ENCODE peak calls at places on chromosomes 1 and 21, in ten cellular contexts. V, W, A, M, L, F, I, N, B and D are unnamed samples.

GRCh38 chr1:91851130-91852010 is 34.6 kb downstream of the TGFBR3 start:
- DNase-seq in V (no peak), W (peak; percentile 47), A (no peak), M (peak; percentile 71), L (peak; percentile 89), F (peak; percentile 68), I (peak; percentile 69), N (no peak), B (peak; percentile 22), D (peak; percentile 85)

GRCh38 chr1:38287547-38287946 is 241.0 kb upstream of the POU3F1 start:
- DNase-seq in V (no peak), W (no peak), A (no peak), M (no peak), L (no peak), F (no peak), I (no peak), N (no peak), B (no peak), D (no peak)

GRCh38 chr1:207647966-207648906 is 3.3 kb downstream of the CR1L start:
- DNase-seq in V (no peak), W (no peak), A (no peak), M (no peak), L (no peak), F (no peak), I (no peak), N (no peak), B (no peak), D (no peak)

GRCh38 chr21:31351438-31351837 is 7.4 kb upstream of the TIAM1 start:
- DNase-seq in V (no peak), W (no peak), A (peak; percentile 85), M (no peak), L (peak; percentile 61), F (no peak), I (no peak), N (no peak), B (no peak), D (peak; percentile 73)

GRCh38 chr1:46490603-46491499 is 1.2 kb downstream of the DMBX1 start:
- DNase-seq in V (no peak), W (no peak), A (no peak), M (peak; percentile 60), L (no peak), F (no peak), I (no peak), N (no peak), B (peak; percentile 63), D (no peak)

GRCh38 chr21:37463083-37463780 is 96.7 kb downstream of the DYRK1A start:
- DNase-seq in V (peak; percentile 43), W (no peak), A (no peak), M (no peak), L (peak; percentile 80), F (peak; percentile 23), I (peak; percentile 52), N (no peak), B (no peak), D (peak; percentile 41)

GRCh38 chr1:213519098-213519497 is 468.1 kb downstream of the RPS6KC1 start:
- DNase-seq in V (no peak), W (no peak), A (no peak), M (no peak), L (no peak), F (no peak), I (no peak), N (no peak), B (no peak), D (no peak)

GRCh38 chr1:4797429-4797828 is 143.0 kb downstream of the AJAP1 start:
- DNase-seq in V (no peak), W (no peak), A (no peak), M (no peak), L (no peak), F (no peak), I (no peak), N (no peak), B (no peak), D (no peak)

DNA sequence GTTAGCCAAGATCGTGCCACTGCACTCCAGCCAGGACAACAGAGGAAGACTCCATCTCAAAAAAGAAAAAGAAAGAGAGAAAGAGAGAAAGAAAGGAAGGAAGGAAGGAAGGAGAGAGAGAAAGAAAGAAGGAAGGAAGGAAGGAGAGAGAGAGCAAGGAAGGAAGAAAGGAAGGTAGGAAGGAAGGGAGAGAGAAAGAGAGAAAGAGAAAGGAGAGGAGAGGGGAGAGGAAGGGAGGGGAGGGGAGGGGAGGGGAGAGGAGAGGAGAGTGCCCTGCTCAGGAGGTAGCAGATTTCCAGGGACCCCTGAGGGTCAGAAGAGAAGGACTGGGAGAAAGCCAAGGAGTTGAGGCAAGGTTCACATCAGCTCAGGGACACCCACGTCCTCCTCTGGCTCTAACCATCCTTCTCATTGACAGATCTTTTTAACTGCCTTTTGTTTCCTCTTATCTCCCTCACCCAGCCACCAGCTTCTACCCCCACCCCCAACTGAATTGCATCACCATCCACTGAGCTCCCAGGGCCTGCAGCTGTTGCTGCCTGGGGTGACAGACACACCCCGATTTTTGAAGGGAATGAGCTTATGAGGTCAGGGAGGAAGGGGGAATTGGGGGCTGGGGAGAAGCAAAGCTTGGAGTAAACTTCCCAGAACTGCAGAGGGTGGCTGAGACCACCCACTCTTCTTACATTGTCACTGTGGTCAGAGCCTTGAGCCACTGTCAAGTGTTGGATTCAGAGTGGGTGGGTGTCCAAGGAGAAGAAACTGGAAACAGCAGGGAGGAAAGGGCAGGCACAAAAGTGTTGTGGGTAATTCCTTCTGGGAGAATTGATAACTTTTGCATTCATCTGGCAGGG is 91.6 kb downstream of the GLUL start:
- DNase-seq in V (no peak), W (no peak), A (no peak), M (no peak), L (no peak), F (no peak), I (peak; percentile 48), N (no peak), B (no peak), D (peak; percentile 13)
- H3K4me3 ChIP-seq in V (no peak overlapping the region), W (no peak overlapping the region), A (no peak overlapping the region), M (no peak overlapping the region), L (no peak overlapping the region), F (no peak overlapping the region), I (no peak overlapping the region), N (no peak overlapping the region), B (no peak overlapping the region), D (no peak overlapping the region)

GRCh38 chr21:16169102-16169511 is 439.3 kb downstream of the USP25 start:
- DNase-seq in V (no peak), W (no peak), A (no peak), M (no peak), L (peak; percentile 8), F (no peak), I (no peak), N (no peak), B (no peak), D (no peak)
- H3K27me3 ChIP-seq in V (no peaks in the 10 kb centered on the region), W (no peaks in the 10 kb centered on the region), A (no peaks in the 10 kb centered on the region), M (no peaks in the 10 kb centered on the region), L (no peaks in the 10 kb centered on the region), F (no peaks in the 10 kb centered on the region), I (no peaks in the 10 kb centered on the region), N (no peaks in the 10 kb centered on the region), B (no peaks in the 10 kb centered on the region), D (no peaks in the 10 kb centered on the region)

GRCh38 chr1:170521818-170522217 is 10.1 kb upstream of the GORAB start:
- DNase-seq in V (no peak), W (no peak), A (no peak), M (no peak), L (peak; percentile 79), F (no peak), I (no peak), N (no peak), B (no peak), D (no peak)

GRCh38 chr1:170513138-170513537 is 18.8 kb upstream of the GORAB start:
- DNase-seq in V (no peak), W (no peak), A (no peak), M (no peak), L (no peak), F (no peak), I (no peak), N (no peak), B (no peak), D (no peak)

GRCh38 chr1:170518965-170519364 is 13.0 kb upstream of the GORAB start:
- DNase-seq in V (no peak), W (no peak), A (no peak), M (no peak), L (no peak), F (no peak), I (no peak), N (no peak), B (no peak), D (no peak)

GRCh38 chr1:170520601-170521000 is 11.4 kb upstream of the GORAB start:
- DNase-seq in V (no peak), W (no peak), A (no peak), M (no peak), L (peak; percentile 67), F (no peak), I (no peak), N (no peak), B (no peak), D (no peak)

DNA sequence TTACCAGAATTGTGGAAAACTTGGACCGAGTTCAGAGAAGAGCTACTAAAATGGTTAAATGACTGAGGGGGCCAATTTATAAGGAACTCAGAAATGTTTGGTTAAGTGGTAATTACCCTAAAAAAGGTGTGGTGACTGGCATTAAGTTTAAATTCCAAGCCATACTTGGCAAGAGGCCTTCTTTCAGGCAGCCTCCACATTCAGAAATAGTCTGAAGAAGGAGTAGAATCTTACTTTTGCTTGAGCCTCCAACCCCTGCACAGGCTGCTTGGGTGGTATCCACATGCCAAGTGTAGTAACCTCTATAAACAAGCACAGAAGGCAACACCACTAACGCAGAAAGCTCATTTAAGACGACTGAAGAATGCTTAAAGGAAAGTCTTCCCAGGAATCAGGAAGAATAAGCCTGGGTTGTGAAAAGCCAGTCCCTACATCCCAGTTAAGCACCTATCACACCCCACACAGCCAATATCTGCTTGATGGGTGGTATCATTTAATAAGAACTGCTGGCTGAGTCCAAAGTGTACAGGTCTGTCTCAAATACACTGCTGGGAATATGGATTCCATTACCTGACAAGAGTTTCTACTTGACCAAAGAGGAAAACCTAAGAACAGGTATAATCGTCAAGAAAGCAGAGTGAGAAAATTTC is 13.7 kb upstream of the GORAB start:
- DNase-seq in V (no peak), W (no peak), A (no peak), M (no peak), L (no peak), F (no peak), I (no peak), N (no peak), B (no peak), D (no peak)
- H3K27ac ChIP-seq in V (no peak overlapping the region), W (no peak overlapping the region), A (no peak overlapping the region), M (no peak overlapping the region), L (no peak overlapping the region), F (no peak overlapping the region), I (no peak overlapping the region), N (no peak overlapping the region), B (no peak overlapping the region), D (no peak overlapping the region)

DNA sequence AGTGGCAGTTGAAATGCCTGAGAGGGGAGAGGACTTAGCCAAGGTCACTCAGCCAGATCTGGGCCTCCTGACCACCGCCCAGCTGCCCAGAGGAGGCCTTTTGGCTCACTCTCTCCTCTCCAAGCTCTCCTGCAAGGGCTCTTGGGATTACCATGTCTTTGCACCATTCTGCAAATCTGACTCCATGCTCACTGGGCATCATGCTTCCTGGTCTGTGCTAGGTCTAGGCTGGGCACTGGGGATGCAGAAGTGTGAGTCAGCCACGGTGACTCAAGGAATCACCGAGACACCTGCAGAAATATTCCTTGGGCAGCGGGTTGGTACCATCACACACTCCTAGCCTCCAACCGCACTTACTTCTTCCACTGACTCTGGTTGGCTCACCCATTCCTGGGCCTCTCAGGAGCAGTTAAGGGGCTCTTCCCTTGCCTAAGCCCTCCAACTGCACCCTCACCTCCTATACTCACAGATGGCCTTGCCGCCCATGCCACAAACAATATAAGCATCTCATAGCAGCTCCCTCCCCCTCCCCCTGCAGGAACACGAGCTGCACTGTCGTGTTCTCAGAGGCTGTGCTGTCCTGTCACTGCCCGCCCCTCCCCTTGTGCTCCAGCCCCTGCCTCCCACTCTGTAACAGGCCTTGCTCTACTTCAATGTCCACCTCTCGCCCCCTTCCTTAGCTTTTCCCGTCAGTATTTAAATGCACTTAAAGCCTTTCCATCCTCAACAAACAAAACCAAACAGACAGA is 34.8 kb downstream of the CDCP2 start:
- DNase-seq in V (no peak), W (peak; percentile 26), A (no peak), M (no peak), L (peak; percentile 40), F (no peak), I (no peak), N (no peak), B (no peak), D (peak; percentile 23)
- H3K4me3 ChIP-seq in V (no peak overlapping the region), W (no peak overlapping the region), A (no peak overlapping the region), M (no peak overlapping the region), L (no peak overlapping the region), F (no peak overlapping the region), I (no peak overlapping the region), N (no peak overlapping the region), B (no peak overlapping the region), D (no peak overlapping the region)